ENCODE peak calls at places on chromosomes 6 and 20, in four cellular contexts. F is GM10248, M is AG04450, N is activated B cell treated with CpG ODN at 0.5 μM for 24 hours. C is an unnamed sample.
A peak's percentile ranks its signal among the peaks of the same experiment; 100 is the strongest.

GRCh38 chr20:59752101-59752586 is 147.8 kb downstream of the PHACTR3 start:
- DNase-seq in N (no peak), F (peak; percentile 77), M (no peak), C (no peak)

GRCh38 chr20:59403261-59403961 is 103.0 kb downstream of the EDN3 start:
- DNase-seq in N (peak; percentile 52), F (peak; percentile 82), M (no peak), C (peak; percentile 60)

GRCh38 chr6:52574709-52575489 is 2.0 kb downstream of the TRAM2 start:
- DNase-seq in F (peak; percentile 68), N (no peak), M (no peak), C (no peak)

GRCh38 chr6:131733376-131734016 is 22.7 kb upstream of the CTAGE9 start:
- DNase-seq in F (no peak), M (no peak), N (no peak), C (no peak)

GRCh38 chr6:51016489-51016888 is 197.8 kb downstream of the TFAP2B start:
- DNase-seq in M (no peak), F (no peak), N (no peak), C (no peak)

GRCh38 chr20:1364106-1364505 is 28.7 kb downstream of the FKBP1A start:
- DNase-seq in M (no peak), N (no peak), F (no peak), C (no peak)

GRCh38 chr6:128443553-128443952 is 76.8 kb downstream of the PTPRK start:
- DNase-seq in F (no peak), N (no peak), M (no peak), C (no peak)

GRCh38 chr20:45052698-45053440 is 48.1 kb downstream of the KCNS1 start:
- DNase-seq in F (peak; percentile 27), M (no peak), N (no peak), C (no peak)

GRCh38 chr20:48626226-48626937 is 201.4 kb downstream of the PREX1 start:
- DNase-seq in M (no peak), F (no peak), N (no peak), C (no peak)

GRCh38 chr20:40958598-40958997 is 70.0 kb upstream of the TOP1 start:
- DNase-seq in N (no peak), M (no peak), F (no peak), C (no peak)

GRCh38 chr6:121697921-121698320 is 262.5 kb downstream of the GJA1 start:
- DNase-seq in F (no peak), N (no peak), M (no peak), C (no peak)

GRCh38 chr20:651713-652610 is 1.0 kb downstream of the SRXN1 start:
- DNase-seq in F (no peak), N (no peak), M (no peak), C (no peak)

GRCh38 chr6:64715624-64716023 is 991.4 kb downstream of the EYS start:
- DNase-seq in N (no peak), F (no peak), M (no peak), C (no peak)

GRCh38 chr6:163999475-164000125 is 585.1 kb downstream of the QKI start:
- DNase-seq in N (no peak), F (no peak), M (no peak), C (no peak)

GRCh38 chr6:143014764-143015163 is 45.9 kb upstream of the AIG1 start:
- DNase-seq in N (no peak), M (no peak), F (no peak), C (no peak)

GRCh38 chr6:137864812-137865508 is 2.1 kb upstream of the TNFAIP3 start:
- DNase-seq in M (no peak), F (no peak), N (no peak), C (no peak)

GRCh38 chr20:235891-236290 is 8.8 kb downstream of the DEFB129 start:
- DNase-seq in F (no peak), M (no peak), N (no peak), C (no peak)

GRCh38 chr20:19692685-19693119 is 65.4 kb upstream of the RIN2 start:
- DNase-seq in F (peak; percentile 56), M (no peak), N (peak; percentile 64), C (no peak)

GRCh38 chr20:25195962-25196700 is 619 bp downstream of the ENTPD6 start:
- DNase-seq in N (no peak), F (no peak), M (no peak), C (no peak)

GRCh38 chr6:18317850-18318249 is 53.5 kb upstream of the DEK start:
- DNase-seq in N (no peak), F (no peak), M (no peak), C (no peak)

GRCh38 chr6:157682856-157683481 is 140.1 kb upstream of the SNX9 start:
- DNase-seq in N (no peak), F (no peak), M (no peak), C (no peak)

GRCh38 chr20:24698706-24699206 is 229.3 kb downstream of the SYNDIG1 start:
- DNase-seq in M (no peak), F (peak; percentile 9), N (no peak), C (no peak)

GRCh38 chr6:125950293-125950692 is 6.3 kb upstream of the HINT3 start:
- DNase-seq in M (no peak), N (no peak), F (no peak), C (no peak)

GRCh38 chr6:143984670-143985069 is 23.4 kb downstream of the PLAGL1 start:
- DNase-seq in N (no peak), M (no peak), F (no peak), C (no peak)

GRCh38 chr6:37487891-37488290 is 11.8 kb downstream of the CCDC167 start:
- DNase-seq in F (no peak), N (no peak), M (no peak), C (no peak)

GRCh38 chr6:14743465-14744211 is 502.2 kb upstream of the JARID2 start:
- DNase-seq in F (no peak), M (peak; percentile 96), N (no peak), C (no peak)

GRCh38 chr6:149766156-149766768 is 16.7 kb downstream of the PCMT1 start:
- DNase-seq in N (no peak), F (no peak), M (no peak), C (no peak)

GRCh38 chr6:150702675-150703074 is 103.0 kb downstream of the PLEKHG1 start:
- DNase-seq in N (no peak), M (no peak), F (no peak), C (no peak)

GRCh38 chr6:25035451-25036435 is 100.0 kb upstream of the RIPOR2 start:
- DNase-seq in F (no peak), N (no peak), M (no peak), C (no peak)

GRCh38 chr6:161342039-161342438 is 68.2 kb upstream of the AGPAT4 start:
- DNase-seq in N (no peak), M (no peak), F (no peak), C (no peak)

GRCh38 chr20:48148020-48148419 is 362.7 kb upstream of the SULF2 start:
- DNase-seq in F (no peak), N (no peak), M (no peak), C (no peak)

GRCh38 chr20:8535403-8536003 is 403.4 kb downstream of the PLCB1 start:
- DNase-seq in M (no peak), F (no peak), N (no peak), C (no peak)

DNA sequence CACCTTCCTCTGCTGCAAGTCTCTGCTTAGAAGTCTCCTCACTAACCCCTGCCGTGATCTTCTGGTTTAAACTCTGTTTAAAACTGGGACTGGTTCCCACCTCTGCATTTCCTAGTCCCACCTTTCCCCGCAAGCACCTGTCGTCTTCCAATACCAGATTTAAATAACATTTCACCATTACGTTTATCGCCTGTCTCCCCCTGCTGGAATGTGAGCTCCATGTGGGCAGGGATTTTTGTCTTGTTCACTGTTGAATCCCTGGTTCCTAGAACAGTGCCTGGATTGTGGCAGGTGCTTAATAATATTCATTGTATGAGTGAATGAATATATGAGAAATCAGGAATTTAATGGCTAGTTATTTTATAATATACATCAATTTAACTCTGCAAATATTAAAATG is 2.7 kb downstream of the GUCA1A start:
- DNase-seq in N (no peak), M (no peak), F (no peak), C (no peak)
- TF ChIP-seq CTCF in N (no peak), M (peak; percentile 34), F (no peak), C (peak; percentile 29)

GRCh38 chr6:107729098-107729497 is 95.0 kb downstream of the SCML4 start:
- DNase-seq in M (no peak), N (no peak), F (no peak), C (no peak)
- TF ChIP-seq CTCF in M (peak; percentile 27), N (no peak), F (no peak), C (peak; percentile 4)

GRCh38 chr6:75065524-75065923 is 140.3 kb downstream of the COL12A1 start:
- DNase-seq in N (no peak), M (no peak), F (no peak), C (no peak)
- TF ChIP-seq CTCF in N (no peak), M (peak; percentile 16), F (no peak), C (no peak)

GRCh38 chr6:31083742-31084354 is 28.5 kb downstream of the C6orf15 start:
- DNase-seq in N (no peak), F (peak; percentile 56), M (peak; percentile 61), C (no peak)
- TF ChIP-seq CTCF in N (no peak), F (peak; percentile 35), M (peak; percentile 51), C (peak; percentile 63)

GRCh38 chr20:61798632-61799031 is 267.0 kb downstream of the TAF4 start:
- DNase-seq in M (no peak), F (no peak), N (no peak), C (no peak)

GRCh38 chr20:61797971-61798411 is 267.7 kb downstream of the TAF4 start:
- DNase-seq in M (no peak), N (no peak), F (no peak), C (no peak)

GRCh38 chr20:61796738-61797137 is 268.9 kb downstream of the TAF4 start:
- DNase-seq in N (no peak), F (no peak), M (no peak), C (no peak)

GRCh38 chr20:61795669-61796630 is 269.7 kb downstream of the TAF4 start:
- DNase-seq in N (no peak), M (no peak), F (no peak), C (no peak)

DNA sequence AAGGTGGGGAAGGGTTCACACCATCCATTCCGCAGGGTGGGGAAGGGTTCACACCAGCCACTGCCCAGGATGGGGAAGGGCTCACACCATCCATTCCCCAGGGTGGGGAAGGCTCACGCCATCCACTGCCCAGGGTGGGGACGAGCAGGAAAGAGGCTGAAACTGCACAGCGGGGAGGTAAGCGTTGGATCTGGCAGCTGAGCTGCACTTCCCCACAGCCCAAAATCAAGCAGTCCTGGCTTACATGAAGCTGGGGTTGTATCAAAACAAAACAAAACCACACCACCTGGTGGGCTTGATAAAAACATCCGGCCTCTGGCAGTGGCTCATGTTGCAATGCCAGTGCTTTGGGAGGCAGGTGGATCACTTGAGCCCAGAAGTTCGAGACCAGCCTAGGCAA is 268.5 kb downstream of the TAF4 start:
- DNase-seq in F (no peak), N (no peak), M (no peak), C (no peak)
- TF ChIP-seq CTCF in F (no peak), N (no peak), M (no peak), C (no peak)